ENCODE peak calls at places on chromosomes 7 and 10, in nine cellular contexts. One of them, this sample, is unnamed.

GRCh38 chr7:23907012-23907411 is 197.0 kb downstream of the STK31 start:
- DNase-seq in kidney: no peak
- DNase-seq in dorsolateral prefrontal cortex: no peak
- DNase-seq in CD8-positive, alpha-beta T cell: no peak
- DNase-seq in cardiac muscle cell: no peak
- DNase-seq in AG09309: no peak
- DNase-seq in CD4-positive, CD25-positive, alpha-beta regulatory T cell: no peak
- DNase-seq in upper lobe of right lung: no peak
- DNase-seq in HepG2: no peak
- DNase-seq in this sample: no peak

GRCh38 chr10:91350651-91351081 is 59.5 kb upstream of the HECTD2 start:
- DNase-seq in kidney: no peak
- DNase-seq in dorsolateral prefrontal cortex: no peak
- DNase-seq in CD8-positive, alpha-beta T cell: no peak
- DNase-seq in cardiac muscle cell: no peak
- DNase-seq in AG09309: no peak
- DNase-seq in CD4-positive, CD25-positive, alpha-beta regulatory T cell: no peak
- DNase-seq in upper lobe of right lung: no peak
- DNase-seq in HepG2: no peak
- DNase-seq in this sample: no peak

GRCh38 chr10:109974509-109975191 is 33.1 kb upstream of the ADD3 start:
- DNase-seq in kidney: no peak
- DNase-seq in dorsolateral prefrontal cortex: no peak
- DNase-seq in CD8-positive, alpha-beta T cell: no peak
- DNase-seq in cardiac muscle cell: no peak
- DNase-seq in AG09309: no peak
- DNase-seq in CD4-positive, CD25-positive, alpha-beta regulatory T cell: no peak
- DNase-seq in upper lobe of right lung: no peak
- DNase-seq in HepG2: peak
- DNase-seq in this sample: no peak

GRCh38 chr7:156473476-156474240 is 166.9 kb upstream of the RNF32 start:
- DNase-seq in kidney: no peak
- DNase-seq in dorsolateral prefrontal cortex: no peak
- DNase-seq in CD8-positive, alpha-beta T cell: no peak
- DNase-seq in cardiac muscle cell: peak
- DNase-seq in AG09309: no peak
- DNase-seq in CD4-positive, CD25-positive, alpha-beta regulatory T cell: peak
- DNase-seq in upper lobe of right lung: no peak
- DNase-seq in HepG2: peak
- DNase-seq in this sample: peak

GRCh38 chr7:11746591-11746990 is 85.4 kb downstream of the THSD7A start:
- DNase-seq in kidney: no peak
- DNase-seq in dorsolateral prefrontal cortex: no peak
- DNase-seq in CD8-positive, alpha-beta T cell: no peak
- DNase-seq in cardiac muscle cell: no peak
- DNase-seq in AG09309: no peak
- DNase-seq in CD4-positive, CD25-positive, alpha-beta regulatory T cell: no peak
- DNase-seq in upper lobe of right lung: no peak
- DNase-seq in HepG2: no peak
- DNase-seq in this sample: no peak

GRCh38 chr7:78226059-78226658 is 427.6 kb downstream of the PHTF2 start:
- DNase-seq in kidney: no peak
- DNase-seq in dorsolateral prefrontal cortex: peak
- DNase-seq in CD8-positive, alpha-beta T cell: no peak
- DNase-seq in cardiac muscle cell: no peak
- DNase-seq in AG09309: no peak
- DNase-seq in CD4-positive, CD25-positive, alpha-beta regulatory T cell: peak
- DNase-seq in upper lobe of right lung: peak
- DNase-seq in HepG2: peak
- DNase-seq in this sample: peak

GRCh38 chr10:132938472-132939329 is 3.7 kb downstream of the CFAP46 start:
- DNase-seq in kidney: peak
- DNase-seq in dorsolateral prefrontal cortex: peak
- DNase-seq in CD8-positive, alpha-beta T cell: no peak
- DNase-seq in cardiac muscle cell: peak
- DNase-seq in AG09309: no peak
- DNase-seq in CD4-positive, CD25-positive, alpha-beta regulatory T cell: no peak
- DNase-seq in upper lobe of right lung: peak
- DNase-seq in HepG2: peak
- DNase-seq in this sample: no peak

GRCh38 chr10:124524991-124525653 is 63.5 kb downstream of the LHPP start:
- DNase-seq in kidney: peak
- DNase-seq in dorsolateral prefrontal cortex: no peak
- DNase-seq in CD8-positive, alpha-beta T cell: no peak
- DNase-seq in cardiac muscle cell: peak
- DNase-seq in AG09309: no peak
- DNase-seq in CD4-positive, CD25-positive, alpha-beta regulatory T cell: no peak
- DNase-seq in upper lobe of right lung: peak
- DNase-seq in HepG2: no peak
- DNase-seq in this sample: no peak

GRCh38 chr7:884191-885003 is 8.0 kb downstream of the GET4 start:
- DNase-seq in kidney: peak
- DNase-seq in dorsolateral prefrontal cortex: no peak
- DNase-seq in CD8-positive, alpha-beta T cell: no peak
- DNase-seq in cardiac muscle cell: no peak
- DNase-seq in AG09309: no peak
- DNase-seq in CD4-positive, CD25-positive, alpha-beta regulatory T cell: no peak
- DNase-seq in upper lobe of right lung: no peak
- DNase-seq in HepG2: no peak
- DNase-seq in this sample: no peak

GRCh38 chr7:13749666-13750065 is 239.8 kb downstream of the ETV1 start:
- DNase-seq in kidney: no peak
- DNase-seq in dorsolateral prefrontal cortex: no peak
- DNase-seq in CD8-positive, alpha-beta T cell: no peak
- DNase-seq in cardiac muscle cell: no peak
- DNase-seq in AG09309: no peak
- DNase-seq in CD4-positive, CD25-positive, alpha-beta regulatory T cell: no peak
- DNase-seq in upper lobe of right lung: no peak
- DNase-seq in HepG2: no peak
- DNase-seq in this sample: no peak

GRCh38 chr10:21740989-21741388 is 207.0 kb downstream of the MLLT10 start:
- DNase-seq in kidney: no peak
- DNase-seq in dorsolateral prefrontal cortex: no peak
- DNase-seq in CD8-positive, alpha-beta T cell: peak
- DNase-seq in cardiac muscle cell: no peak
- DNase-seq in AG09309: no peak
- DNase-seq in CD4-positive, CD25-positive, alpha-beta regulatory T cell: peak
- DNase-seq in upper lobe of right lung: no peak
- DNase-seq in HepG2: no peak
- DNase-seq in this sample: no peak

GRCh38 chr7:84161398-84161797 is 33.2 kb downstream of the SEMA3A start:
- DNase-seq in kidney: no peak
- DNase-seq in dorsolateral prefrontal cortex: no peak
- DNase-seq in CD8-positive, alpha-beta T cell: no peak
- DNase-seq in cardiac muscle cell: no peak
- DNase-seq in AG09309: no peak
- DNase-seq in CD4-positive, CD25-positive, alpha-beta regulatory T cell: no peak
- DNase-seq in upper lobe of right lung: no peak
- DNase-seq in HepG2: no peak
- DNase-seq in this sample: no peak

GRCh38 chr10:117130862-117131389 is 7.1 kb downstream of the VAX1 start:
- DNase-seq in kidney: no peak
- DNase-seq in dorsolateral prefrontal cortex: no peak
- DNase-seq in CD8-positive, alpha-beta T cell: no peak
- DNase-seq in cardiac muscle cell: no peak
- DNase-seq in AG09309: no peak
- DNase-seq in CD4-positive, CD25-positive, alpha-beta regulatory T cell: no peak
- DNase-seq in upper lobe of right lung: no peak
- DNase-seq in HepG2: no peak
- DNase-seq in this sample: no peak
- H3K4me3 ChIP-seq in kidney: no peak
- H3K4me3 ChIP-seq in dorsolateral prefrontal cortex: peak
- H3K4me3 ChIP-seq in CD8-positive, alpha-beta T cell: no peak
- H3K4me3 ChIP-seq in cardiac muscle cell: no peak
- H3K4me3 ChIP-seq in AG09309: no peak
- H3K4me3 ChIP-seq in CD4-positive, CD25-positive, alpha-beta regulatory T cell: no peak
- H3K4me3 ChIP-seq in upper lobe of right lung: no peak
- H3K4me3 ChIP-seq in HepG2: no peak
- H3K4me3 ChIP-seq in this sample: no peak

GRCh38 chr10:117549100-117549499 is 6.6 kb downstream of the EMX2 start:
- DNase-seq in kidney: no peak
- DNase-seq in dorsolateral prefrontal cortex: no peak
- DNase-seq in CD8-positive, alpha-beta T cell: no peak
- DNase-seq in cardiac muscle cell: no peak
- DNase-seq in AG09309: no peak
- DNase-seq in CD4-positive, CD25-positive, alpha-beta regulatory T cell: no peak
- DNase-seq in upper lobe of right lung: no peak
- DNase-seq in HepG2: no peak
- DNase-seq in this sample: no peak

GRCh38 chr10:117546630-117547300 is 4.2 kb downstream of the EMX2 start:
- DNase-seq in kidney: no peak
- DNase-seq in dorsolateral prefrontal cortex: no peak
- DNase-seq in CD8-positive, alpha-beta T cell: no peak
- DNase-seq in cardiac muscle cell: no peak
- DNase-seq in AG09309: no peak
- DNase-seq in CD4-positive, CD25-positive, alpha-beta regulatory T cell: no peak
- DNase-seq in upper lobe of right lung: no peak
- DNase-seq in HepG2: no peak
- DNase-seq in this sample: no peak

GRCh38 chr10:117548191-117548668 is 5.7 kb downstream of the EMX2 start:
- DNase-seq in kidney: no peak
- DNase-seq in dorsolateral prefrontal cortex: no peak
- DNase-seq in CD8-positive, alpha-beta T cell: no peak
- DNase-seq in cardiac muscle cell: no peak
- DNase-seq in AG09309: no peak
- DNase-seq in CD4-positive, CD25-positive, alpha-beta regulatory T cell: no peak
- DNase-seq in upper lobe of right lung: no peak
- DNase-seq in HepG2: no peak
- DNase-seq in this sample: no peak

GRCh38 chr10:117546020-117546629 is 3.6 kb downstream of the EMX2 start:
- DNase-seq in kidney: peak
- DNase-seq in dorsolateral prefrontal cortex: no peak
- DNase-seq in CD8-positive, alpha-beta T cell: no peak
- DNase-seq in cardiac muscle cell: no peak
- DNase-seq in AG09309: no peak
- DNase-seq in CD4-positive, CD25-positive, alpha-beta regulatory T cell: no peak
- DNase-seq in upper lobe of right lung: no peak
- DNase-seq in HepG2: no peak
- DNase-seq in this sample: no peak

DNA sequence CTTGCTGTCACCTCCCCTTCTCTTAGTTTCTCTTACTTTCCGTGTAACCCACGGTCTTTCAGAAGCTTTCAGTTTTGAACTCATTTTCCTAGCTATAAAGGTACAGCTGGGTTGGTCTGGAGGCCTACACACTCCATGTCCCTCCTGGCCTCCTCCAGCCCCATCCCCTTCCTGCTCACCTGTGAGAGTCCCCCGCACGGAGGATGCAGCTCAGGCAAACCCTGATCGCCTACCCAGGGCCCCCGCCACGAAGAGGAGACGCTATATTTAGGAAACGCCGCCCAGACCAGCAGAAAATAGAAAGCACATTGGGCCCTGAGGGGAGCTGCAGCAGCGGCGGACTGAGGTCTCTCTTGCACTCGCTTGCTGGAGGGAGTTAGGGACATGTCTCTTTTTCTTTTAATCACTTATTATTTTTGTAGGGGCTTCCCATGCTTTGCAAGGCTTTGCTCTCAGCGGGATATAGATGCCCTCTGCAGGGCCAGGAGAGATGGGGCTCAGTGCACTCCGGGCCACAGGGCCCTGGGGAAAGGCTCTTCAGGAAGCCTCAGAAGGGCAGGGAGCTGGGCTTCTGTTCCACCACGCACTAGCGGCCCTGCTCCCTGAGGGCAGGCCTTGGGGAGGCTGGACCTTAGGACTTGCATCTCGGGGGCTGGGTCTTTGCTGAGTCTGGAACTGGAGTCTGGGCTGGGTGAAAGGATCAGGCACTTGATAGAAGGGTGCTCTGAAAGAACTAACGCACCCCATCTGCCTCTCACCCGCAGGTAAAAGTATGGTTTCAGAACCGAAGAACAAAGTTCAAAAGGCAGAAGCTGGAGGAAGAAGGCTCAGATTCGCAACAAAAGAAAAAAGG is 5.0 kb downstream of the EMX2 start:
- DNase-seq in kidney: no peak
- DNase-seq in dorsolateral prefrontal cortex: no peak
- DNase-seq in CD8-positive, alpha-beta T cell: no peak
- DNase-seq in cardiac muscle cell: no peak
- DNase-seq in AG09309: no peak
- DNase-seq in CD4-positive, CD25-positive, alpha-beta regulatory T cell: no peak
- DNase-seq in upper lobe of right lung: no peak
- DNase-seq in HepG2: no peak
- DNase-seq in this sample: no peak
- H3K4me3 ChIP-seq in kidney: peak
- H3K4me3 ChIP-seq in dorsolateral prefrontal cortex: peak
- H3K4me3 ChIP-seq in CD8-positive, alpha-beta T cell: no peak
- H3K4me3 ChIP-seq in cardiac muscle cell: no peak
- H3K4me3 ChIP-seq in AG09309: no peak
- H3K4me3 ChIP-seq in CD4-positive, CD25-positive, alpha-beta regulatory T cell: no peak
- H3K4me3 ChIP-seq in upper lobe of right lung: no peak
- H3K4me3 ChIP-seq in HepG2: no peak
- H3K4me3 ChIP-seq in this sample: no peak

GRCh38 chr7:45293295-45293942 is 135.8 kb downstream of the RAMP3 start:
- DNase-seq in kidney: no peak
- DNase-seq in dorsolateral prefrontal cortex: no peak
- DNase-seq in CD8-positive, alpha-beta T cell: no peak
- DNase-seq in cardiac muscle cell: no peak
- DNase-seq in AG09309: no peak
- DNase-seq in CD4-positive, CD25-positive, alpha-beta regulatory T cell: no peak
- DNase-seq in upper lobe of right lung: no peak
- DNase-seq in HepG2: no peak
- DNase-seq in this sample: no peak

GRCh38 chr7:45292481-45292880 is 134.9 kb downstream of the RAMP3 start:
- DNase-seq in kidney: no peak
- DNase-seq in dorsolateral prefrontal cortex: no peak
- DNase-seq in CD8-positive, alpha-beta T cell: no peak
- DNase-seq in cardiac muscle cell: peak
- DNase-seq in AG09309: no peak
- DNase-seq in CD4-positive, CD25-positive, alpha-beta regulatory T cell: no peak
- DNase-seq in upper lobe of right lung: no peak
- DNase-seq in HepG2: no peak
- DNase-seq in this sample: peak

GRCh38 chr7:45294559-45294958 is 137.0 kb downstream of the RAMP3 start:
- DNase-seq in kidney: no peak
- DNase-seq in dorsolateral prefrontal cortex: no peak
- DNase-seq in CD8-positive, alpha-beta T cell: no peak
- DNase-seq in cardiac muscle cell: no peak
- DNase-seq in AG09309: no peak
- DNase-seq in CD4-positive, CD25-positive, alpha-beta regulatory T cell: no peak
- DNase-seq in upper lobe of right lung: no peak
- DNase-seq in HepG2: no peak
- DNase-seq in this sample: no peak

GRCh38 chr7:45295222-45295621 is 137.6 kb downstream of the RAMP3 start:
- DNase-seq in kidney: no peak
- DNase-seq in dorsolateral prefrontal cortex: no peak
- DNase-seq in CD8-positive, alpha-beta T cell: no peak
- DNase-seq in cardiac muscle cell: no peak
- DNase-seq in AG09309: no peak
- DNase-seq in CD4-positive, CD25-positive, alpha-beta regulatory T cell: no peak
- DNase-seq in upper lobe of right lung: no peak
- DNase-seq in HepG2: no peak
- DNase-seq in this sample: no peak

GRCh38 chr7:45296748-45297147 is 139.2 kb downstream of the RAMP3 start:
- DNase-seq in kidney: no peak
- DNase-seq in dorsolateral prefrontal cortex: no peak
- DNase-seq in CD8-positive, alpha-beta T cell: no peak
- DNase-seq in cardiac muscle cell: no peak
- DNase-seq in AG09309: no peak
- DNase-seq in CD4-positive, CD25-positive, alpha-beta regulatory T cell: no peak
- DNase-seq in upper lobe of right lung: no peak
- DNase-seq in HepG2: no peak
- DNase-seq in this sample: no peak
- H3K4me3 ChIP-seq in kidney: no peak
- H3K4me3 ChIP-seq in dorsolateral prefrontal cortex: no peak
- H3K4me3 ChIP-seq in CD8-positive, alpha-beta T cell: no peak
- H3K4me3 ChIP-seq in cardiac muscle cell: no peak
- H3K4me3 ChIP-seq in AG09309: no peak
- H3K4me3 ChIP-seq in CD4-positive, CD25-positive, alpha-beta regulatory T cell: no peak
- H3K4me3 ChIP-seq in upper lobe of right lung: no peak
- H3K4me3 ChIP-seq in HepG2: no peak
- H3K4me3 ChIP-seq in this sample: no peak

GRCh38 chr10:46285300-46285699 is 1.5 kb upstream of the ANTXRL start:
- DNase-seq in kidney: no peak
- DNase-seq in dorsolateral prefrontal cortex: no peak
- DNase-seq in CD8-positive, alpha-beta T cell: no peak
- DNase-seq in cardiac muscle cell: no peak
- DNase-seq in AG09309: no peak
- DNase-seq in CD4-positive, CD25-positive, alpha-beta regulatory T cell: no peak
- DNase-seq in upper lobe of right lung: no peak
- DNase-seq in HepG2: no peak
- DNase-seq in this sample: no peak
- H3K4me3 ChIP-seq in kidney: no peak
- H3K4me3 ChIP-seq in dorsolateral prefrontal cortex: peak
- H3K4me3 ChIP-seq in CD8-positive, alpha-beta T cell: no peak
- H3K4me3 ChIP-seq in cardiac muscle cell: peak
- H3K4me3 ChIP-seq in AG09309: peak
- H3K4me3 ChIP-seq in CD4-positive, CD25-positive, alpha-beta regulatory T cell: peak
- H3K4me3 ChIP-seq in upper lobe of right lung: peak
- H3K4me3 ChIP-seq in HepG2: no peak
- H3K4me3 ChIP-seq in this sample: peak

This sample was measured in Jurkat, Clone E6-1.